ENCODE peak calls at places on chromosomes 3 and 15, in six cellular contexts. W, P, O, G, D and N are unnamed samples.

GRCh38 chr15:32956006-32956405 is 238.2 kb downstream of the GREM1 start:
- DNase-seq in W (peak), O (peak), D (no peak), G (peak), P (peak), N (peak)

GRCh38 chr15:37098468-37099320 is 1.7 kb downstream of the MEIS2 start:
- DNase-seq in P (peak), D (peak), O (peak), G (peak), W (peak), N (no peak)

GRCh38 chr15:29556385-29556784 is 265.9 kb downstream of the TJP1 start:
- DNase-seq in D (no peak), W (no peak), G (no peak), O (no peak), P (no peak), N (no peak)

GRCh38 chr15:100107151-100107550 is 234.6 kb downstream of the ADAMTS17 start:
- DNase-seq in O (no peak), D (no peak), G (no peak), W (no peak), P (no peak), N (no peak)

GRCh38 chr3:40971191-40972168 is 227.8 kb upstream of the CTNNB1 start:
- DNase-seq in W (no peak), O (peak), P (peak), D (peak), G (no peak), N (peak)

GRCh38 chr15:50873935-50874353 is 34.5 kb upstream of the AP4E1 start:
- DNase-seq in G (no peak), D (peak), P (no peak), W (no peak), O (no peak), N (no peak)

GRCh38 chr3:169871129-169871886 is 1.6 kb upstream of the LRRC31 start:
- DNase-seq in D (peak), P (peak), G (no peak), O (peak), W (no peak), N (no peak)

GRCh38 chr15:78044407-78045155 is 32.9 kb downstream of the TBC1D2B start:
- DNase-seq in W (no peak), G (no peak), P (no peak), D (no peak), O (no peak), N (no peak)

GRCh38 chr3:139982404-139982803 is 47.4 kb downstream of the CLSTN2 start:
- DNase-seq in O (no peak), D (no peak), W (peak), G (peak), P (no peak), N (no peak)

GRCh38 chr3:35864871-35865270 is 225.5 kb downstream of the ARPP21 start:
- DNase-seq in W (no peak), O (no peak), G (peak), D (no peak), P (no peak), N (no peak)

GRCh38 chr15:47888721-47889120 is 171.4 kb downstream of the SEMA6D start:
- DNase-seq in W (no peak), D (no peak), G (no peak), P (no peak), O (no peak), N (no peak)

GRCh38 chr15:47885921-47886320 is 168.6 kb downstream of the SEMA6D start:
- DNase-seq in O (no peak), G (peak), P (peak), W (peak), D (no peak), N (no peak)

GRCh38 chr15:47887181-47887580 is 169.9 kb downstream of the SEMA6D start:
- DNase-seq in G (no peak), D (no peak), O (no peak), W (peak), P (no peak), N (no peak)
- TF ChIP-seq EZH2phosphoT487 in G (no peak), D (no peak), O (no peak), W (no peak), P (no peak), N (no peak)

GRCh38 chr3:151630938-151631417 is 102.7 kb upstream of the AADACL2 start:
- DNase-seq in D (no peak), W (no peak), P (peak), O (no peak), G (no peak), N (no peak)
- TF ChIP-seq EZH2phosphoT487 in D (no peak), W (no peak), P (no peak), O (no peak), G (no peak), N (no peak)

GRCh38 chr3:32816439-32817194 is 1.2 kb upstream of the TRIM71 start:
- DNase-seq in O (no peak), G (peak), W (peak), P (no peak), D (no peak), N (no peak)

GRCh38 chr3:32818431-32819085 is 761 bp downstream of the TRIM71 start:
- DNase-seq in W (peak), O (no peak), D (no peak), G (no peak), P (no peak), N (no peak)

GRCh38 chr3:32817195-32817560 is 619 bp upstream of the TRIM71 start:
- DNase-seq in O (no peak), P (no peak), G (no peak), D (no peak), W (peak), N (no peak)

GRCh38 chr3:32819086-32819450 is 1.3 kb downstream of the TRIM71 start:
- DNase-seq in W (no peak), G (no peak), O (no peak), P (no peak), D (no peak), N (no peak)

GRCh38 chr3:32817561-32818430 is at the start of gene TRIM71:
- DNase-seq in G (no peak), D (no peak), P (no peak), W (peak), O (no peak), N (no peak)
- TF ChIP-seq EZH2phosphoT487 in G (no peak), D (no peak), P (no peak), W (no peak), O (no peak), N (no peak)

GRCh38 chr3:8606666-8607065 is 37.9 kb downstream of the SSUH2 start:
- DNase-seq in P (no peak), G (no peak), W (no peak), D (no peak), O (no peak), N (no peak)

GRCh38 chr3:8604988-8605387 is 39.6 kb downstream of the SSUH2 start:
- DNase-seq in G (no peak), P (no peak), D (no peak), W (no peak), O (no peak), N (no peak)

GRCh38 chr3:8604006-8604405 is 40.6 kb downstream of the SSUH2 start:
- DNase-seq in G (no peak), W (no peak), D (no peak), P (no peak), O (no peak), N (no peak)

GRCh38 chr3:8600457-8600856 is 44.1 kb downstream of the SSUH2 start:
- DNase-seq in P (no peak), G (no peak), W (no peak), D (no peak), O (no peak), N (no peak)

GRCh38 chr3:8603115-8603710 is 41.4 kb downstream of the SSUH2 start:
- DNase-seq in O (no peak), G (no peak), P (no peak), D (no peak), W (no peak), N (no peak)
- TF ChIP-seq EZH2phosphoT487 in O (no peak), G (no peak), P (no peak), D (no peak), W (no peak), N (no peak)

DNA sequence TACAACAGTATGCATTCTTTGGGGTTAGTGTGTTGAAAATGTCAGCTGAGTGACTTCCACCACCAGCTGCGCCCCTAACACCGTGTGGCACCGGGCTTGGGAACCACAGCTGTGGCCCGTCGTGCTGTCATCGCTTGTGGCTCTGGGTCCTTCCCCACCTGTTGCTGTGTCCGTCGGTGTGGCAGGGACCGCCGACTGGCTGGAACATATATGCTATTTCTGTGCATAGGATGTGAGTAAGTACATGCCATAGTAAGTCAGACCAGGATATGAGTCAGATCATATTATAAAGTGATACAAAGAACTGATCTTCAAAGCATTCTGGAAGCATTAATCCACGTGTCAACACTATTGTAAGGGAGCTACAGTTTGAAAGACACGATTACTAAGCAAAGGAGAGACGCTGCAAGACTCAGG is 31.9 kb downstream of the EHD4 start:
- DNase-seq in P (peak), W (no peak), G (no peak), D (no peak), O (no peak), N (peak)
- TF ChIP-seq EZH2phosphoT487 in P (no peak), W (no peak), G (no peak), D (no peak), O (no peak), N (no peak)